ENCODE peak calls at places on chromosomes 16 and 17, in six cellular contexts. I, N, A, P, D and Y are unnamed samples.

GRCh38 chr17:66840061-66840460 is 5.1 kb downstream of the CACNG5 start:
- DNase-seq in D (no peak), N (no peak), P (no peak), I (no peak), A (no peak), Y (no peak)

GRCh38 chr17:81018044-81018802 is 16.7 kb upstream of the BAIAP2 start:
- DNase-seq in I (peak; percentile 38), P (no peak), N (no peak), A (no peak), D (no peak), Y (no peak)

GRCh38 chr17:57643062-57643461 is 102.0 kb downstream of the CCDC182 start:
- DNase-seq in I (no peak), D (no peak), P (no peak), A (no peak), N (no peak), Y (no peak)

GRCh38 chr17:18981642-18982424 is 22.7 kb downstream of the FAM83G start:
- DNase-seq in A (no peak), P (no peak), N (peak; percentile 31), D (peak; percentile 67), I (no peak), Y (peak; percentile 73)

GRCh38 chr16:3101018-3101840 is 2.1 kb upstream of the ZSCAN10 start:
- DNase-seq in D (no peak), I (no peak), A (peak; percentile 59), P (peak; percentile 44), N (no peak), Y (peak; percentile 20)

GRCh38 chr16:17416461-17417221 is 54.1 kb downstream of the XYLT1 start:
- DNase-seq in D (peak; percentile 65), A (peak; percentile 89), P (no peak), N (no peak), I (peak; percentile 54), Y (no peak)

GRCh38 chr17:52648995-52649394 is 490.5 kb upstream of the CA10 start:
- DNase-seq in A (no peak), D (no peak), I (no peak), P (no peak), N (no peak), Y (no peak)

GRCh38 chr16:75491876-75492275 is 3.4 kb downstream of the CHST6 start:
- DNase-seq in P (no peak), N (no peak), A (no peak), D (no peak), I (no peak), Y (peak; percentile 79)

GRCh38 chr16:12612598-12613101 is 191.0 kb downstream of the CPPED1 start:
- DNase-seq in P (no peak), N (peak; percentile 93), D (no peak), A (no peak), I (peak; percentile 6), Y (peak; percentile 97)

GRCh38 chr17:45235071-45236001 is 13.7 kb downstream of the FMNL1 start:
- DNase-seq in P (no peak), A (peak; percentile 76), N (peak; percentile 54), I (peak; percentile 65), D (peak; percentile 75), Y (peak; percentile 75)

GRCh38 chr16:51818342-51818944 is 667.4 kb upstream of the SALL1 start:
- DNase-seq in D (peak; percentile 58), I (peak; percentile 3), N (no peak), A (peak; percentile 11), P (no peak), Y (peak; percentile 65)